ENCODE peak calls at places on chromosome 19, in eight cellular contexts. Y is AG08396; K is NCI-H510A treated with DMSO at 0.1 percent for 48 hours; S is effector memory CD8-positive, alpha-beta T cell; X is lower lobe of right lung; L is breast epithelium; G is tibial nerve; D is choroid plexus epithelial cell. T is an unnamed sample.

GRCh38 chr19:35755550-35756371 is 1.1 kb downstream of the HSPB6 start:
- DNase-seq in Y (peak; percentile 77), D (peak; percentile 87), L (peak; percentile 80), S (peak; percentile 37), G (peak; percentile 90), X (no peak), K (no peak), T (peak; percentile 77)

GRCh38 chr19:29711584-29712132 is 3.4 kb downstream of the C19orf12 start:
- DNase-seq in S (no peak), Y (no peak), X (no peak), K (no peak), D (no peak), L (no peak), G (no peak), T (peak; percentile 2)

GRCh38 chr19:34519602-34520001 is 38.0 kb downstream of the WTIP start:
- DNase-seq in S (no peak), Y (no peak), D (no peak), X (no peak), G (no peak), K (no peak), L (no peak), T (no peak)

GRCh38 chr19:10146142-10146541 is 26.4 kb upstream of the EIF3G start:
- DNase-seq in D (no peak), Y (no peak), K (no peak), S (no peak), G (no peak), L (no peak), X (no peak), T (no peak)

GRCh38 chr19:19206938-19207337 is 3.7 kb upstream of the NR2C2AP start:
- DNase-seq in D (no peak), S (no peak), L (no peak), G (no peak), X (no peak), K (no peak), Y (no peak), T (no peak)

GRCh38 chr19:17385878-17386611 is 8.0 kb downstream of the CCDC194 start:
- DNase-seq in S (peak; percentile 43), Y (peak; percentile 84), D (peak; percentile 65), X (peak; percentile 79), G (peak; percentile 33), L (peak; percentile 59), K (peak; percentile 19), T (peak; percentile 83)

GRCh38 chr19:49348305-49349188 is 13.3 kb downstream of the CD37 start:
- DNase-seq in Y (no peak), K (no peak), X (no peak), S (no peak), L (no peak), G (no peak), D (no peak), T (no peak)

GRCh38 chr19:52936958-52937334 is 13.7 kb upstream of the ZNF888 start:
- DNase-seq in S (no peak), X (no peak), G (no peak), L (no peak), D (no peak), Y (no peak), K (no peak), T (no peak)

GRCh38 chr19:39469036-39469435 is 11.6 kb upstream of the TIMM50 start:
- DNase-seq in G (no peak), K (no peak), S (no peak), L (no peak), Y (no peak), D (no peak), X (no peak), T (no peak)

GRCh38 chr19:9801976-9802375 is 16.9 kb downstream of the FBXL12 start:
- DNase-seq in S (no peak), X (no peak), Y (no peak), K (no peak), G (no peak), D (no peak), L (no peak), T (no peak)

GRCh38 chr19:48481846-48482639 is 12.9 kb downstream of the CYTH2 start:
- DNase-seq in Y (peak; percentile 59), X (no peak), L (no peak), D (no peak), G (no peak), S (no peak), K (no peak), T (no peak)

GRCh38 chr19:2579678-2580280 is 103.9 kb downstream of the GADD45B start:
- DNase-seq in X (no peak), D (no peak), L (no peak), Y (no peak), K (no peak), S (no peak), G (no peak), T (peak; percentile 56)

GRCh38 chr19:34348899-34349487 is 16.0 kb upstream of the GPI start:
- DNase-seq in G (no peak), L (no peak), D (no peak), K (no peak), X (no peak), S (no peak), Y (no peak), T (no peak)

GRCh38 chr19:46635920-46636761 is at the start of gene GNG8:
- DNase-seq in G (no peak), D (no peak), Y (no peak), S (no peak), X (no peak), L (no peak), K (no peak), T (no peak)

GRCh38 chr19:8305798-8306197 is 2.4 kb downstream of the CD320 start:
- DNase-seq in D (no peak), K (no peak), G (peak; percentile 3), L (peak; percentile 14), Y (no peak), X (peak; percentile 14), S (no peak), T (peak; percentile 40)

GRCh38 chr19:2426661-2427322 is 594 bp downstream of the TIMM13 start:
- DNase-seq in K (no peak), L (no peak), D (peak; percentile 35), G (no peak), S (peak; percentile 20), Y (peak; percentile 85), X (peak; percentile 62), T (peak; percentile 80)

GRCh38 chr19:54421521-54421920 is 6.3 kb downstream of the TTYH1 start:
- DNase-seq in Y (no peak), X (no peak), D (no peak), L (no peak), S (no peak), G (no peak), K (no peak), T (no peak)

GRCh38 chr19:19460761-19461265 is 54.5 kb downstream of the TSSK6 start:
- DNase-seq in L (no peak), S (peak; percentile 49), X (peak; percentile 76), G (peak; percentile 33), K (peak; percentile 55), Y (peak; percentile 47), D (no peak), T (peak; percentile 80)

GRCh38 chr19:6568816-6569215 is 22.1 kb downstream of the CD70 start:
- DNase-seq in K (no peak), G (no peak), S (no peak), Y (no peak), X (no peak), L (no peak), D (no peak), T (no peak)

GRCh38 chr19:42313096-42313839 is at the start of gene TMEM145:
- DNase-seq in S (no peak), Y (peak; percentile 90), G (no peak), L (no peak), X (no peak), D (peak; percentile 50), K (peak; percentile 42), T (no peak)

GRCh38 chr19:42466521-42467436 is 24.0 kb upstream of the CXCL17 start:
- DNase-seq in S (no peak), D (peak; percentile 31), X (no peak), K (no peak), Y (no peak), L (no peak), G (no peak), T (no peak)

GRCh38 chr19:29677001-29677781 is 11.9 kb downstream of the PLEKHF1 start:
- DNase-seq in D (no peak), K (no peak), L (no peak), Y (no peak), S (no peak), G (no peak), X (no peak), T (no peak)

GRCh38 chr19:50414850-50415660 is 3.7 kb upstream of the SPIB start:
- DNase-seq in S (peak; percentile 66), K (no peak), G (peak; percentile 54), X (peak; percentile 90), L (no peak), Y (peak; percentile 92), D (peak; percentile 74), T (peak; percentile 92)

GRCh38 chr19:39502640-39503417 is 4.1 kb downstream of the DLL3 start:
- DNase-seq in Y (peak; percentile 93), S (peak; percentile 66), K (no peak), D (peak; percentile 73), G (no peak), L (no peak), X (peak; percentile 77), T (peak; percentile 83)

GRCh38 chr19:16605552-16605951 is 22.5 kb downstream of the MED26 start:
- DNase-seq in S (no peak), Y (no peak), K (no peak), L (no peak), G (no peak), X (no peak), D (no peak), T (peak; percentile 74)

GRCh38 chr19:48111280-48111679 is 663 bp upstream of the PLA2G4C start:
- DNase-seq in K (no peak), Y (no peak), S (no peak), L (no peak), G (no peak), X (no peak), D (no peak), T (no peak)

GRCh38 chr19:33194527-33194883 is 375 bp downstream of the LRP3 start:
- DNase-seq in G (no peak), X (no peak), Y (peak; percentile 57), S (no peak), L (no peak), K (no peak), D (no peak), T (peak; percentile 65)

T was measured in upper lobe of right lung.